ENCODE peak calls at places on chromosomes 13 and 19, in four cellular contexts. U is neural crest cell, J is fibroblast of pulmonary artery, L is epithelial cell of esophagus. O is an unnamed sample.

GRCh38 chr13:46908511-46908910 is 11.7 kb upstream of the HTR2A start:
- DNase-seq in U (no peak), J (peak; percentile 56), L (no peak), O (no peak)

GRCh38 chr13:97786510-97786909 is 167.0 kb upstream of the IPO5 start:
- DNase-seq in U (no peak), J (peak; percentile 44), L (no peak), O (no peak)

GRCh38 chr13:111792956-111793355 is 274.0 kb upstream of the SOX1 start:
- DNase-seq in J (no peak), L (no peak), U (no peak), O (no peak)

GRCh38 chr13:71902676-71903075 is 35.7 kb upstream of the DACH1 start:
- DNase-seq in J (no peak), L (no peak), U (no peak), O (no peak)

GRCh38 chr19:4566402-4567051 is 7.0 kb upstream of the SEMA6B start:
- DNase-seq in J (no peak), L (no peak), U (no peak), O (no peak)

GRCh38 chr19:38862321-38863059 is 12.7 kb upstream of the HNRNPL start:
- DNase-seq in J (peak; percentile 41), L (no peak), U (no peak), O (no peak)

GRCh38 chr19:17069249-17069648 is 6.0 kb downstream of the HAUS8 start:
- DNase-seq in J (no peak), L (no peak), U (no peak), O (no peak)

GRCh38 chr19:58545286-58546068 is 1.6 kb downstream of the TRIM28 start:
- DNase-seq in U (no peak), J (no peak), L (no peak), O (no peak)

GRCh38 chr13:24632382-24633121 is 47.7 kb upstream of the ATP12A start:
- DNase-seq in L (peak; percentile 51), U (no peak), J (no peak), O (no peak)

GRCh38 chr19:10655457-10656312 is 1.5 kb downstream of the ILF3 start:
- DNase-seq in U (no peak), J (peak; percentile 30), L (peak; percentile 49), O (no peak)

GRCh38 chr13:70310720-70311119 is 202.5 kb upstream of the KLHL1 start:
- DNase-seq in U (peak; percentile 24), J (peak; percentile 13), L (peak; percentile 75), O (no peak)

GRCh38 chr13:60267498-60268202 is 103.9 kb upstream of the DIAPH3 start:
- DNase-seq in U (no peak), L (peak; percentile 5), J (peak; percentile 2), O (no peak)

GRCh38 chr13:100542546-100543156 is 45.9 kb downstream of the GGACT start:
- DNase-seq in U (no peak), J (peak; percentile 52), L (peak; percentile 76), O (no peak)

GRCh38 chr13:109738298-109738746 is 48.1 kb downstream of the IRS2 start:
- DNase-seq in U (no peak), J (no peak), L (peak; percentile 96), O (no peak)

GRCh38 chr19:10747271-10747670 is 29.4 kb downstream of the DNM2 start:
- DNase-seq in U (no peak), J (no peak), L (peak; percentile 53), O (no peak)

GRCh38 chr13:43245374-43245964 is 222.1 kb downstream of the DNAJC15 start:
- DNase-seq in U (no peak), L (peak; percentile 76), J (peak; percentile 74), O (no peak)

GRCh38 chr19:5113101-5113557 is 144.2 kb downstream of the KDM4B start:
- DNase-seq in J (peak; percentile 10), L (no peak), U (no peak), O (no peak)

GRCh38 chr13:51844862-51845573 is at the start of gene TMEM272:
- DNase-seq in U (peak; percentile 74), L (peak; percentile 25), J (peak; percentile 45), O (peak; percentile 83)

GRCh38 chr19:58330458-58330857 is 3.7 kb downstream of the ZSCAN22 start:
- DNase-seq in L (peak; percentile 78), J (peak; percentile 78), U (no peak), O (no peak)

GRCh38 chr13:110546933-110547332 is 14.6 kb downstream of the RAB20 start:
- DNase-seq in L (peak; percentile 97), J (peak; percentile 97), U (no peak), O (no peak)

GRCh38 chr13:111425326-111425725 is 104.9 kb downstream of the TEX29 start:
- DNase-seq in L (no peak), U (no peak), J (no peak), O (no peak)

GRCh38 chr13:109385161-109385560 is 401.2 kb downstream of the IRS2 start:
- DNase-seq in U (no peak), L (no peak), J (peak; percentile 8), O (no peak)

GRCh38 chr19:19319725-19320361 is 466 bp downstream of the SUGP1 start:
- DNase-seq in U (no peak), L (no peak), J (no peak), O (no peak)

GRCh38 chr13:82330499-82330898 is 1551.8 kb downstream of the SLITRK1 start:
- DNase-seq in J (peak; percentile 44), L (peak; percentile 41), U (no peak), O (no peak)

GRCh38 chr19:27776020-27776419 is 1436.9 kb downstream of the UQCRFS1 start:
- DNase-seq in L (peak; percentile 37), J (peak; percentile 85), U (no peak), O (no peak)
- TF ChIP-seq CTCF in L (peak; percentile 45), J (peak; percentile 64), U (peak; percentile 37), O (no peak)

DNA sequence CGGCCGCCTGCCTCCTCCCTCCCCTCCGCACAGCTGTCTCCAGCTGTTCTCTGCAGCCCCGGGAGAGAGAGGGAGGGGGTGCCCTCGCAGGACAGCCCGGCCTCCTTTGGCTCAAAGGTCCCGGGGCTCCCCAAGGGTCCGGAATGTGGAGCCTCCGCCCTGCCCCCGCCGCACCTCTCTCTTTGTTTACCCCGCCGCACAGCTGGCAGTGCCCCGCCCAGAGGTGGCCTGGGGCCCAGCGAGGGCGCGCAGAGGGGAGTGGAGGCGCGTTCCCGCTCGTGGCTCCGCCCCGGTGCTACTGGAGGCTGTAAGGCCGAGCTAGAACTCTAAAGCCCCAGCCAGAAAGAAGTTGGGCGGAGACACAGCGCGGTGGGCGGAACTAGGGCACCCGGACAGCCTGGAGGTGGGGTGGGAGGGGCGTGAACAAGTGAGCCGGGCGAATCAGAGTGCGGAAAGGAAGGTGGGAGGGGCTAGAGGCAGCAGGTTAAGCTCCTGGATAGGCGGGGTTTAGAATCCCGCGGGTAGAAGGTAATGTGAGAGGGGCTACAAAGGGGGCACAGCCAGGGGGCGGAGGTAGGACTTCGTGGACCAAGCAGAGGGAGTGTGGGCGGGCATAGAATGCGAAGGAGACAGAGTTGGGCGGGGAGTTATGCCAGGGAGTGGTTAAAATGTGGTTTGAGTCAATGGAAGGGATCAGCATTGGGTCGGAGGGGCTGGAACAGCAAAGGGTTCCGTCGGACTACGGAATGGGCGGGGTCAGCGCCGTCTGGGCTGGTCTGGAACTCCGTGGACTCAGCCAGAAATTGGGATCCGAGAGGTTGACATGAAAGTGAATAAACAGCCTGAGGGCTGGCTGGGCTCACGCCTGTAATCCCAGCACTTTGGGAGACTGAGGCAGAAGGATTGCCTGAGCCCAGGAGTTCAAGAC is 2.8 kb downstream of the LTBP4 start:
- DNase-seq in L (peak; percentile 100), U (peak; percentile 82), J (peak; percentile 98), O (peak; percentile 58)
- TF ChIP-seq CTCF in L (no peak), U (no peak), J (no peak), O (no peak)

GRCh38 chr13:113273856-113274590 is 23.0 kb upstream of the LAMP1 start:
- DNase-seq in U (no peak), L (peak; percentile 87), J (peak; percentile 66), O (no peak)

GRCh38 chr13:113272791-113273190 is 24.2 kb upstream of the LAMP1 start:
- DNase-seq in L (no peak), J (no peak), U (no peak), O (no peak)

DNA sequence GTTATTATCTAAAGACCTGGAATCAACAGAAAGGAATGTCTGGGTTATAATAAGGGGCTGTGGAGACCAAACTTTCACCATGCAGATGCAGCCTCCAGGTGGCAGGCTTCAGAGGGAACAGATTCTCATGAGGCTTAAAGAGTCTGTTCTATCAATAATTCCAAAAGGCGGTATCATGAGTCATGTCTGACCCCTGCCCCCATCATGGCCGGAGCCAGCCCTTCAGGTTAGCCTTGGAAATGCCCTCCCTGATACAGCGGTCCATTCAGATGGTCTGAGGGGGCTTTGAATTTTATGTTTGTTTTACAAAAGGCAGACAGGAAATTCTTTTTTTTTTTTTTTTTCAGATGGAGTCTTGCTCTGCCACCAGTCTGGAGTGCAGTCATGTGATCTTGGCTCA is 21.7 kb upstream of the LAMP1 start:
- DNase-seq in L (peak; percentile 66), U (peak; percentile 25), J (peak; percentile 65), O (no peak)
- TF ChIP-seq CTCF in L (peak; percentile 58), U (peak; percentile 69), J (peak; percentile 56), O (peak; percentile 43)

GRCh38 chr19:47781590-47782318 is 3.3 kb downstream of the SELENOW start:
- DNase-seq in J (no peak), U (no peak), L (no peak), O (no peak)
- TF ChIP-seq CTCF in J (no peak), U (no peak), L (no peak), O (no peak)

DNA sequence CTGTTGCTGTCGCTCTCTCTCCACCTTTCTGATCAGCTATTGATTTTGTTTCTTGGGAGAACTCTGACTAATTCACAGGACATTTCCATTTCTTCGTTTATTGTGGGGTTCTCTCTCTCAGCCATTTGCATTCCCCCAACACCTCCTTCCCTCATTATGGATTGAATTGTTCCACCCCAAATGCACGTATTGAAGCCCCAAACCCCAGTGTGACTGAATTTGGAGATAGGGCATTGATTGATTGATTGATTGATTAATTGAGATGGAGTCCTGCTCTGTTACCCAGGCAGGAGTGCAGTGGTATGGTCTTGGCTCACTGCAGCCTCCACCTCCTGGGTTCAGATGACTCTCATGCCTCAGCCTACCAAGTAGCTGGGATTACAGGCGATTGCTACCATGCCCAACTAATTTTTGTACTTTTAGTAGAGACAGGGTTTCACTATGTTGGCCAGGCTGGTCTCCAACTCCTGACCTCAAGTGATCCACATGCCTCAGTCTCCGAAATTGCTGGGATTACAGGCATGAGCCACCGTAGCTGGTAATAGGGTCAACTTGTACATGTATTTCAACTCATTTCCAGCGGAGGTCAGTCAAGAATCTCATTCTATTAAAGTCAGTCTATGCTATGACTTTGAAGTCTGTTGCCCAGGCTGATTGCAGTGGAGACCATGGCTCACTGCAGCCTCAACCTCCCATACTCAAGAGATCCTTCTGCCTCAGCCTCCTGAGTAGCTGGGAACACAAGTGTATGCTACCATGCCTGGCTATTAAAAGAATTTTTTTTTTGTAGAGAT is 13.6 kb downstream of the NFILZ start:
- DNase-seq in U (no peak), J (no peak), L (no peak), O (no peak)
- TF ChIP-seq CTCF in U (no peak), J (no peak), L (no peak), O (no peak)

DNA sequence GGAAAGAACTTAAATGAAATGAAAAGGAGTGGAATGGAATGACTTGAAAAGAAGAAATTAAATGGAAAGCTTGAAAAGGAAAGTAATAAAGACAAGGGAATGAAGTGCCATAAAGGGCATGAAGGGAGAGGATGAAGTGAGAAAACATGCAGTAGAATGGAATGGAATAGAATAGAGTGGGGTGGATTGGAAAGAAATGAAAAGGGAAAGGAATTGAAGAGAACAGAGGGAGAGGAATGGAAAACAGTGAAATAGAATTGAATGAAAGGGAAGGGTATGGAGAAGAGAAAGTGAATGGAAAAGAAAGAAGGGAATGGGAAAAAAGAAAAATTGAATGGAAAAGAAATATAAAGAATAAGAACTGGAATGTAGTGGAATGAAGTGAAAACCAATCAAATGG is 9.2 kb upstream of the ZNF180 start:
- DNase-seq in U (no peak), L (no peak), J (no peak), O (no peak)
- TF ChIP-seq CTCF in U (no peak), L (no peak), J (no peak), O (no peak)

GRCh38 chr19:45469132-45469834 is 1.5 kb downstream of the FOSB start:
- DNase-seq in J (peak; percentile 94), L (peak; percentile 93), U (peak; percentile 85), O (peak; percentile 58)
- TF ChIP-seq CTCF in J (no peak), L (no peak), U (no peak), O (no peak)